ENCODE peak calls at places on chromosomes 16 and 17, in six cellular contexts. One of them, this sample, is unnamed.

GRCh38 chr16:8828541-8829165 is 31.0 kb downstream of the PMM2 start:
- DNase-seq in BJ: no peak
- DNase-seq in right lobe of liver: no peak
- DNase-seq in bronchial epithelial cell: peak; percentile 88
- DNase-seq in AG09319: no peak
- DNase-seq in mesothelial cell of epicardium: no peak
- DNase-seq in this sample: no peak

GRCh38 chr16:12173121-12173520 is 196.6 kb downstream of the SNX29 start:
- DNase-seq in bronchial epithelial cell: no peak
- DNase-seq in AG09319: no peak
- DNase-seq in mesothelial cell of epicardium: no peak
- DNase-seq in right lobe of liver: no peak
- DNase-seq in BJ: no peak
- DNase-seq in this sample: no peak

GRCh38 chr17:17990282-17990681 is 17.6 kb downstream of the DRC3 start:
- DNase-seq in mesothelial cell of epicardium: no peak
- DNase-seq in right lobe of liver: no peak
- DNase-seq in bronchial epithelial cell: peak; percentile 25
- DNase-seq in AG09319: no peak
- DNase-seq in BJ: no peak
- DNase-seq in this sample: no peak

GRCh38 chr17:65121916-65122821 is 15.0 kb upstream of the RGS9 start:
- DNase-seq in AG09319: no peak
- DNase-seq in right lobe of liver: no peak
- DNase-seq in BJ: no peak
- DNase-seq in mesothelial cell of epicardium: no peak
- DNase-seq in bronchial epithelial cell: peak; percentile 70
- DNase-seq in this sample: no peak

GRCh38 chr16:20866161-20866772 is 33.9 kb downstream of the DCUN1D3 start:
- DNase-seq in BJ: peak; percentile 29
- DNase-seq in mesothelial cell of epicardium: no peak
- DNase-seq in bronchial epithelial cell: peak; percentile 89
- DNase-seq in AG09319: no peak
- DNase-seq in right lobe of liver: peak; percentile 80
- DNase-seq in this sample: peak; percentile 55

GRCh38 chr17:13957636-13958035 is 111.7 kb upstream of the COX10 start:
- DNase-seq in AG09319: peak; percentile 22
- DNase-seq in bronchial epithelial cell: no peak
- DNase-seq in mesothelial cell of epicardium: no peak
- DNase-seq in BJ: peak; percentile 11
- DNase-seq in right lobe of liver: no peak
- DNase-seq in this sample: no peak

GRCh38 chr16:49513040-49513439 is 139.4 kb downstream of the C16orf78 start:
- DNase-seq in bronchial epithelial cell: no peak
- DNase-seq in mesothelial cell of epicardium: no peak
- DNase-seq in BJ: no peak
- DNase-seq in right lobe of liver: no peak
- DNase-seq in AG09319: no peak
- DNase-seq in this sample: no peak

GRCh38 chr16:53323924-53324323 is 110.3 kb upstream of the RBL2 start:
- DNase-seq in BJ: no peak
- DNase-seq in right lobe of liver: no peak
- DNase-seq in bronchial epithelial cell: no peak
- DNase-seq in AG09319: no peak
- DNase-seq in mesothelial cell of epicardium: no peak
- DNase-seq in this sample: no peak

GRCh38 chr16:177394-177822 is 928 bp downstream of the HBA1 start:
- DNase-seq in mesothelial cell of epicardium: no peak
- DNase-seq in bronchial epithelial cell: no peak
- DNase-seq in BJ: no peak
- DNase-seq in right lobe of liver: no peak
- DNase-seq in AG09319: no peak
- DNase-seq in this sample: no peak

GRCh38 chr16:25108054-25108453 is 3.5 kb upstream of the LCMT1 start:
- DNase-seq in right lobe of liver: no peak
- DNase-seq in AG09319: no peak
- DNase-seq in mesothelial cell of epicardium: no peak
- DNase-seq in BJ: no peak
- DNase-seq in bronchial epithelial cell: no peak
- DNase-seq in this sample: no peak

GRCh38 chr17:81403040-81403467 is 7.8 kb downstream of the BAHCC1 start:
- DNase-seq in bronchial epithelial cell: no peak
- DNase-seq in mesothelial cell of epicardium: no peak
- DNase-seq in right lobe of liver: no peak
- DNase-seq in AG09319: no peak
- DNase-seq in BJ: no peak
- DNase-seq in this sample: no peak
- TF ChIP-seq CTCF in bronchial epithelial cell: peak; percentile 2
- TF ChIP-seq CTCF in mesothelial cell of epicardium: no peak
- TF ChIP-seq CTCF in right lobe of liver: no peak
- TF ChIP-seq CTCF in AG09319: no peak
- TF ChIP-seq CTCF in BJ: no peak
- TF ChIP-seq CTCF in this sample: no peak

DNA sequence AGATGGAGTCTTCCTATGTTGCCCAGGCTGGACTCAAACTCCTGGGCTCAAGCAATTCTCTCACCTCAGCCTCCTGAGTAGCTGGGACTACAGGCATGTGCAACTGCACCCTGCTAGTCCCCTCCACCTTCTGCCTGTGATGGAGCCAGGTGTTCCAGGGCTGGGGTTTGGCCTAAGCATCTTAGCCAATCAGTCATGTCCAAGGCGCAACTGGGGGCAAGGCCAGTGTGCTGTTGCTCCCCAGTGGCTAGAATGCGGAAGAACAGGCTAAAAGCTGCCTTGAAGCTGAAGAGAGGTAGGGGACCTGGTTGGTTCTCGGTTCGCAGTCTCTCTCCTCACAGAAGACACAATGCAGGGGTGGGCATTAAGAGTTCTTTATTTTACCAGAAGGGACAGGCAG is 18.6 kb downstream of the FLOT2 start:
- DNase-seq in mesothelial cell of epicardium: no peak
- DNase-seq in right lobe of liver: no peak
- DNase-seq in BJ: no peak
- DNase-seq in AG09319: no peak
- DNase-seq in bronchial epithelial cell: peak; percentile 59
- DNase-seq in this sample: no peak
- TF ChIP-seq CTCF in mesothelial cell of epicardium: no peak
- TF ChIP-seq CTCF in right lobe of liver: peak; percentile 12
- TF ChIP-seq CTCF in BJ: peak; percentile 59
- TF ChIP-seq CTCF in AG09319: peak; percentile 36
- TF ChIP-seq CTCF in bronchial epithelial cell: peak; percentile 71
- TF ChIP-seq CTCF in this sample: peak; percentile 59

GRCh38 chr17:4542726-4543191 is 12.4 kb downstream of the MYBBP1A start:
- DNase-seq in right lobe of liver: no peak
- DNase-seq in mesothelial cell of epicardium: no peak
- DNase-seq in bronchial epithelial cell: no peak
- DNase-seq in BJ: no peak
- DNase-seq in AG09319: no peak
- DNase-seq in this sample: no peak

GRCh38 chr17:4540224-4541040 is 14.8 kb downstream of the MYBBP1A start:
- DNase-seq in mesothelial cell of epicardium: no peak
- DNase-seq in BJ: no peak
- DNase-seq in right lobe of liver: no peak
- DNase-seq in AG09319: no peak
- DNase-seq in bronchial epithelial cell: no peak
- DNase-seq in this sample: no peak

GRCh38 chr17:4542003-4542725 is 13.0 kb downstream of the MYBBP1A start:
- DNase-seq in mesothelial cell of epicardium: no peak
- DNase-seq in right lobe of liver: no peak
- DNase-seq in bronchial epithelial cell: no peak
- DNase-seq in BJ: no peak
- DNase-seq in AG09319: no peak
- DNase-seq in this sample: no peak

GRCh38 chr17:4541041-4541327 is 14.2 kb downstream of the MYBBP1A start:
- DNase-seq in BJ: no peak
- DNase-seq in mesothelial cell of epicardium: no peak
- DNase-seq in right lobe of liver: no peak
- DNase-seq in bronchial epithelial cell: no peak
- DNase-seq in AG09319: no peak
- DNase-seq in this sample: no peak

DNA sequence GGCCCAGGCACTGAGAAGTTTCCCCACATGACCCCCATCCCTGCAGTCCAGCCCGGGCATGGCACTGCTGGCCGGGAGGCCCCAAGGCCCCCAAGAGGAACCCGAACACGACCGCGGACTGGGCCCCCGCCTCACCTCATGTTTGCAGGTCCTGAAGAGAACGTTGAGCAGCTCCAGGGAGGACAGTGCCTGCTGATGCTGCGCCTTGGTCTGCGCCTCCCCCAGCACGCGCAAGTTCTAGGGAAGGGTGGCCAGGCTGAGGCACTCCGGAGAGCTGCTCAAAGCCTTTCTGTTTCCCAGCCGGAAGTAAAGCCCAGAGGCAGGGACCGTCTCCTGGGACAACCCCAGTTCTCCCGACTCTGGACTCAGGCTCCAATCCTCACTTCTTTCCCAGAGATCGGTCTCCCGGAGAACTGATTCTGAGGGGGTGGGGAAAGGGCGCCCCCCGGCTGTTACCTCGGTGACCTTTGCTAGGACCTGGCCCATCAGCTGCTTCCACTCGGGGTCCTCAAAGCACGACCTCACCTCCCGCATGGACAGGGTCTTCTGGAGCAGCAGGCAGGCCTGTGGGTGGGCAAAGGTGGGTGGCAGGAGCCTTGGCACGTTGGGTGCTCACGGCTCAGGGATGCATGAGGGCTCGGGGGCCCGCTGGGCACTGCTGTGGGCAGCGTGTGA is 13.7 kb downstream of the MYBBP1A start:
- DNase-seq in AG09319: no peak
- DNase-seq in BJ: no peak
- DNase-seq in right lobe of liver: no peak
- DNase-seq in bronchial epithelial cell: no peak
- DNase-seq in mesothelial cell of epicardium: no peak
- DNase-seq in this sample: no peak
- TF ChIP-seq CTCF in AG09319: no peak
- TF ChIP-seq CTCF in BJ: no peak
- TF ChIP-seq CTCF in right lobe of liver: no peak
- TF ChIP-seq CTCF in bronchial epithelial cell: no peak
- TF ChIP-seq CTCF in mesothelial cell of epicardium: no peak
- TF ChIP-seq CTCF in this sample: no peak

GRCh38 chr17:69336996-69337395 is 10.1 kb upstream of the ABCA5 start:
- DNase-seq in bronchial epithelial cell: no peak
- DNase-seq in mesothelial cell of epicardium: no peak
- DNase-seq in BJ: no peak
- DNase-seq in right lobe of liver: no peak
- DNase-seq in AG09319: no peak
- DNase-seq in this sample: no peak

GRCh38 chr17:69331746-69332145 is 4.8 kb upstream of the ABCA5 start:
- DNase-seq in AG09319: no peak
- DNase-seq in mesothelial cell of epicardium: no peak
- DNase-seq in bronchial epithelial cell: no peak
- DNase-seq in BJ: no peak
- DNase-seq in right lobe of liver: no peak
- DNase-seq in this sample: no peak

GRCh38 chr17:69336580-69336979 is 9.6 kb upstream of the ABCA5 start:
- DNase-seq in mesothelial cell of epicardium: no peak
- DNase-seq in BJ: no peak
- DNase-seq in AG09319: no peak
- DNase-seq in bronchial epithelial cell: no peak
- DNase-seq in right lobe of liver: no peak
- DNase-seq in this sample: no peak

GRCh38 chr17:69339937-69340336 is 13.0 kb upstream of the ABCA5 start:
- DNase-seq in mesothelial cell of epicardium: no peak
- DNase-seq in right lobe of liver: no peak
- DNase-seq in bronchial epithelial cell: no peak
- DNase-seq in BJ: no peak
- DNase-seq in AG09319: no peak
- DNase-seq in this sample: no peak

GRCh38 chr17:69335018-69335417 is 8.1 kb upstream of the ABCA5 start:
- DNase-seq in right lobe of liver: no peak
- DNase-seq in mesothelial cell of epicardium: no peak
- DNase-seq in AG09319: no peak
- DNase-seq in BJ: no peak
- DNase-seq in bronchial epithelial cell: peak; percentile 73
- DNase-seq in this sample: no peak
- TF ChIP-seq CTCF in right lobe of liver: peak; percentile 58
- TF ChIP-seq CTCF in mesothelial cell of epicardium: no peak
- TF ChIP-seq CTCF in AG09319: peak; percentile 51
- TF ChIP-seq CTCF in BJ: peak; percentile 52
- TF ChIP-seq CTCF in bronchial epithelial cell: peak; percentile 46
- TF ChIP-seq CTCF in this sample: peak; percentile 29

DNA sequence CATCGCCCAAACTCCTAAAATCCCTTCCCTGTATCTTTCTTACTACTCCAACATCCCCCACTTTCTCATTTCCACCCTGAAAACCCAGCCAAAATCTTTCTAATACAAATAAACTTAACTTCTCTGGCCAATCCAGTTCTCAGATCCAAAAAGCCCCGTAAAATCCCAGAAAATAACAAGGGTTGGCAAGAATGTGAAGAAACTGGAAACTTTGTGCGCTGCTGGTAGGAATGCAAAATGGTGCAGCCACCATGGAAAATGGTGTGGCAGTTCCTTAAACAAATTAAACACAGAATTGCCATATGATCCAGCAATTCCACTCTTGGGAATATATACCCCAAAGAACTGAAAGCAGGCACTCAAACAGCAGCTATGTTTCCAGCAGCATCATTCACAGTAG is 24.1 kb downstream of the LRRC75A start:
- DNase-seq in bronchial epithelial cell: no peak
- DNase-seq in right lobe of liver: no peak
- DNase-seq in BJ: no peak
- DNase-seq in AG09319: no peak
- DNase-seq in mesothelial cell of epicardium: no peak
- DNase-seq in this sample: no peak
- TF ChIP-seq CTCF in bronchial epithelial cell: no peak
- TF ChIP-seq CTCF in right lobe of liver: no peak
- TF ChIP-seq CTCF in BJ: no peak
- TF ChIP-seq CTCF in AG09319: peak; percentile 17
- TF ChIP-seq CTCF in mesothelial cell of epicardium: no peak
- TF ChIP-seq CTCF in this sample: no peak